ENCODE peak calls at places on chromosomes 5 and 9, in five cellular contexts. T is AG08395, P is foreskin melanocyte, J is ACHN, Z is NCI-H1105. A is an unnamed sample.

GRCh38 chr9:26243722-26244121 is 565.5 kb upstream of the TUSC1 start:
- DNase-seq in P (no peak), T (peak; percentile 22), Z (no peak), J (peak; percentile 49), A (no peak)

GRCh38 chr5:35856186-35857003 is at the start of gene IL7R:
- DNase-seq in T (peak; percentile 24), J (no peak), P (peak; percentile 21), Z (no peak), A (no peak)

GRCh38 chr5:1512541-1513291 is 11.0 kb downstream of the LPCAT1 start:
- DNase-seq in Z (no peak), T (no peak), J (no peak), P (no peak), A (no peak)

GRCh38 chr5:78565395-78565794 is 83.2 kb downstream of the LHFPL2 start:
- DNase-seq in T (no peak), P (no peak), Z (no peak), J (no peak), A (no peak)

GRCh38 chr5:73812457-73812856 is 186.5 kb downstream of the ARHGEF28 start:
- DNase-seq in T (no peak), Z (no peak), P (no peak), J (no peak), A (no peak)

GRCh38 chr5:159412284-159413046 is 82.2 kb upstream of the IL12B start:
- DNase-seq in P (no peak), T (no peak), Z (no peak), J (no peak), A (no peak)

GRCh38 chr9:27701664-27702063 is 128.4 kb upstream of the C9orf72 start:
- DNase-seq in Z (no peak), T (no peak), J (no peak), P (no peak), A (no peak)

GRCh38 chr5:81825237-81825636 is 74.3 kb upstream of the SSBP2 start:
- DNase-seq in Z (peak; percentile 53), P (peak; percentile 56), T (peak; percentile 82), J (no peak), A (no peak)

GRCh38 chr5:159095218-159095617 is 4.5 kb downstream of the EBF1 start:
- DNase-seq in T (no peak), P (no peak), Z (no peak), J (no peak), A (no peak)

GRCh38 chr9:103999375-104000062 is 94.6 kb upstream of the SMC2 start:
- DNase-seq in T (no peak), Z (no peak), J (no peak), P (no peak), A (no peak)

GRCh38 chr5:2549902-2550301 is 201.6 kb downstream of the IRX2 start:
- DNase-seq in T (no peak), P (no peak), Z (no peak), J (no peak), A (no peak)

A was measured in NCI-H526 treated with DMSO at 0.1 percent for 48 hours.